ENCODE peak calls at places on chromosomes 13 and 19, in five cellular contexts. B is dorsolateral prefrontal cortex, A is psoas muscle, S is SK-N-SH, E is heart left ventricle. F is an unnamed sample. For H3K27me3, the result is how much of the 10 kb centered on the place peaks cover.

GRCh38 chr13:98507060-98507797 is 69.7 kb downstream of the STK24 start:
- DNase-seq in E (peak), B (peak), A (peak), S (peak), F (peak)

GRCh38 chr13:34412817-34413365 is 529.2 kb upstream of the NBEA start:
- DNase-seq in A (no peak), B (no peak), E (no peak), S (no peak), F (no peak)

GRCh38 chr13:48709213-48709612 is 55.5 kb downstream of the CYSLTR2 start:
- DNase-seq in S (no peak), A (no peak), B (no peak), E (no peak), F (no peak)

GRCh38 chr13:49300716-49301589 is 53.2 kb downstream of the CDADC1 start:
- DNase-seq in A (peak), S (peak), B (peak), E (peak), F (peak)

GRCh38 chr19:43784251-43784980 is 3.6 kb upstream of the KCNN4 start:
- DNase-seq in S (no peak), B (no peak), E (peak), A (peak), F (no peak)

GRCh38 chr19:33500991-33501390 is 20.6 kb downstream of the PEPD start:
- DNase-seq in B (no peak), S (no peak), E (peak), A (no peak), F (peak)

GRCh38 chr13:97318532-97318931 is 96.4 kb downstream of the MBNL2 start:
- DNase-seq in S (no peak), A (no peak), B (no peak), E (no peak), F (no peak)

GRCh38 chr13:46345400-46345799 is 41.7 kb downstream of the RUBCNL start:
- DNase-seq in E (no peak), S (no peak), A (no peak), B (no peak), F (no peak)

GRCh38 chr19:56317749-56318148 is 3.1 kb upstream of the ZSCAN5A start:
- DNase-seq in B (no peak), A (no peak), S (no peak), E (no peak), F (no peak)

GRCh38 chr13:20983386-20983785 is 78.0 kb downstream of the LATS2 start:
- DNase-seq in E (no peak), B (no peak), S (no peak), A (no peak), F (peak)

GRCh38 chr19:48355555-48355954 is 8.2 kb downstream of the TMEM143 start:
- DNase-seq in E (no peak), A (no peak), B (no peak), S (no peak), F (no peak)

GRCh38 chr19:10808937-10809655 is 26.9 kb downstream of the TMED1 start:
- DNase-seq in B (no peak), E (no peak), A (no peak), S (no peak), F (no peak)

GRCh38 chr13:111429064-111429558 is 108.7 kb downstream of the TEX29 start:
- DNase-seq in S (peak), A (no peak), E (no peak), B (peak), F (no peak)

GRCh38 chr13:110942248-110942981 is 27.5 kb upstream of the ANKRD10 start:
- DNase-seq in A (no peak), E (no peak), B (no peak), S (no peak), F (no peak)

GRCh38 chr13:27673911-27674310 is 52.2 kb downstream of the POLR1D start:
- DNase-seq in S (no peak), B (no peak), E (no peak), A (no peak), F (no peak)

GRCh38 chr19:7293795-7294570 is at the start of gene INSR:
- DNase-seq in E (peak), S (peak), B (peak), A (peak), F (peak)

GRCh38 chr19:47161876-47162489 is 31.3 kb downstream of the SAE1 start:
- DNase-seq in E (no peak), B (no peak), A (no peak), S (peak), F (no peak)

GRCh38 chr19:39969681-39970423 is 1.1 kb upstream of the PSMC4 start:
- DNase-seq in B (no peak), E (no peak), A (no peak), S (no peak), F (no peak)

GRCh38 chr19:35268546-35269424 is at the start of gene USF2:
- DNase-seq in B (peak), E (peak), A (peak), S (peak), F (peak)

GRCh38 chr13:22589880-22590279 is 590.9 kb upstream of the SGCG start:
- DNase-seq in E (no peak), S (no peak), A (no peak), B (no peak), F (no peak)

GRCh38 chr13:103104340-103104739 is 38.1 kb upstream of the SLC10A2 start:
- DNase-seq in S (no peak), B (no peak), E (no peak), A (no peak), F (no peak)

GRCh38 chr13:20348645-20349408 is 116.7 kb upstream of the GJB6 start:
- DNase-seq in S (no peak), A (no peak), B (no peak), E (no peak), F (no peak)

GRCh38 chr19:34577531-34578101 is 96.1 kb downstream of the WTIP start:
- DNase-seq in A (no peak), S (peak), E (no peak), B (no peak), F (no peak)

GRCh38 chr19:58497634-58498170 is 14.1 kb downstream of the SLC27A5 start:
- DNase-seq in E (no peak), A (no peak), S (no peak), B (no peak), F (no peak)

GRCh38 chr19:48501446-48501960 is 10.1 kb downstream of the LMTK3 start:
- DNase-seq in B (no peak), S (no peak), E (no peak), A (no peak), F (peak)

GRCh38 chr13:76993473-76993872 is 1.6 kb downstream of the CLN5 start:
- DNase-seq in E (no peak), A (no peak), S (no peak), B (no peak), F (no peak)

GRCh38 chr13:112572408-112572807 is 15.5 kb downstream of the TUBGCP3 start:
- DNase-seq in A (no peak), E (no peak), S (no peak), B (no peak), F (no peak)

GRCh38 chr19:49438261-49438660 is 3.1 kb downstream of the SLC17A7 start:
- DNase-seq in A (no peak), B (no peak), E (no peak), S (no peak), F (no peak)

DNA sequence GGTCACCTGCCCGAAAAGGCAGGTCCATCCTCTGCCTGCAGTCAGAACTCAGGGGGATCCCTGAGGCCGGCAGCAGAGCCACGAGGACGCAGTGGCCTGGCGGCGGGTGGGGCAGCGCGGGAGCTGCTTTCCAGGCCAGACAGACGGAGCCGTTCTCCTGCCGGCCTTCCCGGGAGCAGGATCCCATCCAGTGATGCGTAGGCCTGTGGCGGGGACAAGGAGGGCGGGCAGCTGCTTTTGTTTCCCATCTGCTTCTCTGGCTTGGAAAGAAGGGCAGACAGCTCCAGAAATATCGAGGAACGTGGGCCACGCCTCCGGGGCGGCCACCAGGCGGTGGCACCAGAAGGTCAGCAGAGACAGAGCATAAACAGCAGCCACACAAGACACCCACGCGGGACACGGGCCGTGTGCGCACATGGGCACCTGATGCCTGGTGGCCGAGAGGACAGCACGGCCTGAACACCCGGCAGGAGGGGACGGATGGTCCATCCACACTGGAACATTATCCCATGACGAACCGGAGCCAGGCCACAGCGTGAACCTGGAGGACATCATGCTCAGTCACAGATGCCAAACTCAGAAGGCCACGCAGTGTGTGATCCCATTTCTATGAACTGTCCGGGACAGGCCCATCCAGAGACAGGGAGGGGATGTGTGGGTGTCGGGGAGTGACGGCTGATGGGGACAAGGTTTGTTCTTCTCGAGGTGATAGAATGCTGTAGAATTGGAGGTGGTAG is 13.9 kb upstream of the MKNK2 start:
- DNase-seq in B (no peak), S (no peak), A (peak), E (peak), F (no peak)
- H3K4me3 ChIP-seq in B (peak), S (no peak), A (peak), E (peak), F (no peak)

GRCh38 chr19:12052571-12053169 is at the start of gene ZNF878:
- DNase-seq in S (peak), A (peak), B (peak), E (peak), F (peak)
- TF ChIP-seq CTCF in S (peak), A (no peak), B (peak), E (no peak), F (peak)

DNA sequence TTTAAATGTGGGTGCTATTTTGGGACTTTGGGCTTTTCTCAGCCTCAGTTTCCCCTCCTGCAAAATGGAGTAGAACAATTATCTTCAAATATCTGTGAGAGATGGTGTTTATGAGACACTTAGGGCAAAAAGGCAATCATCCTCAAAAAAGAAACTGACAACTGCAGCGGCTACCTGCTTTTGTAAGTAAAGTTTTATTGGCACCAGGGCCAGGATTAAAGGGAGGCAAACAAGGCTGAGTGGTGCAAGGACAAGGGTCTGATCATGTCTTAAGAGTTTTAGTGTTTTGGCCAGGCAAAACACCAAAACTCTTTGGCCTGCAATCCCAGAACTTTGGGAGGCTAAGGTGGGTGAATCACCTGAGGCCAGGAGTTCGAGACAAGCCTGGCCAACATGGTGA is 1.3 kb upstream of the MAST3 start:
- DNase-seq in S (no peak), B (no peak), E (no peak), A (no peak), F (no peak)
- H3K27me3 ChIP-seq in S (under half), B (under half), E (under half), A (under half), F (under half)

DNA sequence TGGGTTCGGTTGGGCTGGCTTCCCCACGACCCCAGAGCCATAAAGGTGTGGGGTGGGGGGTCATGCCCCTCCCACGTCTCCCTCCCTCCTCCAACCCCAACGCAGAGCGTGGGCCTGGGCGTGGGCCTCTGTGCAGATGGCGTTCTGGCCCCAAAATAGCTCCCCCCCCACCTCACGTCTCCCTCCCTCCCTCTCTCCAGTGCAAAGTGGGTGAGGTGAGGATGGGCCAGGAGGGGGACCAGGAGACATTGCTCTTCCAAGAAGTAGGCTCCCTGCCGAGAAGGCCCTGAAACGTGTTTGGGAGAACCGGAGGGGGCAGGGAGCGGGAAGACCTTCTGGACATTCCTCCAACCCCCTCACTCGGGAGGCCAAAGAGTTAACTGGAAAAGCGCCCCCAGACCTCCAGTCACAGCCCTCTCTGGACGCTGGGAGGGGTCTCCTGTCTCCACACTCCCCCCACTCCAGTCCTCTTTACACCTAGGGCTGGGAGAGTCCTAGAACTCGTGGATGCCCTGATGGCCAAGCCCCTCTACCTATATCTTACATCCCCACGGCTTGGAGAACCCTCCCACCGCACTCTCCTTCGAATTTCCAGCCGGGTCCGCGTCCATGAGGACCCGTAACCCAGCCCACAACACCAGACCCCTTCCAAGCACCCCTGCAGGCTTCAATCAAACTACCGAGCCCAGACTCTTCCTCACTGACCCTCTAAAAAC is 855 bp downstream of the UNC13A start:
- DNase-seq in B (no peak), E (no peak), S (peak), A (no peak), F (no peak)
- H3K4me3 ChIP-seq in B (peak), E (no peak), S (peak), A (no peak), F (no peak)